ENCODE peak calls at places on chromosomes 16 and 17, in five cellular contexts. O, U, K, T and E are unnamed samples.

GRCh38 chr17:35146214-35146833 is 1.3 kb upstream of the UNC45B start:
- DNase-seq in K (no peak), U (no peak), T (no peak), O (no peak), E (no peak)

GRCh38 chr17:55564077-55564476 is 52.8 kb upstream of the SMIM36 start:
- DNase-seq in O (no peak), K (no peak), U (no peak), T (no peak), E (no peak)

GRCh38 chr17:27805520-27806146 is 5.3 kb upstream of the NOS2 start:
- DNase-seq in O (peak), K (peak), T (peak), U (peak), E (peak)

GRCh38 chr16:26598061-26598460 is 468.7 kb upstream of the C16orf82 start:
- DNase-seq in O (no peak), U (no peak), T (no peak), K (no peak), E (no peak)

GRCh38 chr17:55067697-55068439 is 99.3 kb downstream of the STXBP4 start:
- DNase-seq in T (no peak), O (no peak), K (peak), U (no peak), E (peak)

GRCh38 chr17:40598021-40598927 is 33.0 kb upstream of the CCR7 start:
- DNase-seq in T (no peak), U (no peak), K (no peak), O (peak), E (no peak)

GRCh38 chr17:60094754-60095153 is 16.0 kb upstream of the HEATR6 start:
- DNase-seq in T (no peak), O (no peak), U (peak), K (no peak), E (no peak)

GRCh38 chr17:67779098-67779672 is 46.1 kb upstream of the BPTF start:
- DNase-seq in O (peak), T (peak), U (no peak), K (peak), E (peak)

GRCh38 chr17:77409282-77410161 is 268.8 kb downstream of the SEC14L1 start:
- DNase-seq in U (peak), T (peak), O (peak), K (peak), E (peak)

GRCh38 chr17:35548213-35548810 is 10.8 kb upstream of the SLFN12L start:
- DNase-seq in T (no peak), U (no peak), K (no peak), O (no peak), E (no peak)

GRCh38 chr16:64215730-64216129 is 906.1 kb downstream of the CDH11 start:
- DNase-seq in U (no peak), K (no peak), O (no peak), T (no peak), E (no peak)

GRCh38 chr17:34445145-34445544 is 82.1 kb upstream of the CCL1 start:
- DNase-seq in O (no peak), K (no peak), T (no peak), U (no peak), E (no peak)

GRCh38 chr17:78986048-78986648 is 6.4 kb upstream of the LGALS3BP start:
- DNase-seq in U (no peak), K (peak), O (no peak), T (peak), E (peak)

GRCh38 chr16:17367932-17368331 is 102.8 kb downstream of the XYLT1 start:
- DNase-seq in U (peak), T (no peak), K (peak), O (no peak), E (peak)

GRCh38 chr17:57553991-57554825 is 190.9 kb downstream of the CCDC182 start:
- DNase-seq in U (no peak), T (no peak), O (no peak), K (peak), E (peak)

GRCh38 chr16:14015948-14016347 is 55.2 kb upstream of the MRTFB start:
- DNase-seq in T (no peak), O (no peak), K (peak), U (no peak), E (peak)

GRCh38 chr16:31063843-31064611 is 10.0 kb downstream of the ZNF668 start:
- DNase-seq in T (no peak), U (no peak), K (no peak), O (no peak), E (no peak)

GRCh38 chr17:28216528-28216927 is 102.5 kb upstream of the TMEM97 start:
- DNase-seq in O (no peak), K (peak), T (no peak), U (no peak), E (no peak)

GRCh38 chr17:32516450-32516849 is 29.7 kb downstream of the CDK5R1 start:
- DNase-seq in U (no peak), O (no peak), T (no peak), K (no peak), E (no peak)

GRCh38 chr17:14205992-14206461 is 30.6 kb downstream of the CDRT15 start:
- DNase-seq in T (peak), K (no peak), O (peak), U (no peak), E (no peak)

GRCh38 chr16:71439531-71439930 is 2.3 kb downstream of the TLE7 start:
- DNase-seq in K (no peak), O (no peak), T (no peak), U (no peak), E (peak)

GRCh38 chr17:78293896-78294295 is 62.5 kb downstream of the TMEM235 start:
- DNase-seq in U (no peak), T (no peak), O (no peak), K (no peak), E (no peak)

GRCh38 chr17:74271281-74271680 is 2.8 kb upstream of the DNAI2 start:
- DNase-seq in O (no peak), U (no peak), K (no peak), T (no peak), E (no peak)

GRCh38 chr17:49468827-49469385 is 26.2 kb upstream of the NGFR start:
- DNase-seq in T (no peak), K (no peak), O (no peak), U (no peak), E (no peak)

GRCh38 chr17:67506966-67507365 is 129.9 kb downstream of the PITPNC1 start:
- DNase-seq in K (peak), U (no peak), T (no peak), O (no peak), E (no peak)

GRCh38 chr16:31869511-31870201 is 4.0 kb upstream of the ZNF267 start:
- DNase-seq in U (peak), T (peak), K (peak), O (peak), E (peak)

GRCh38 chr16:71555230-71555891 is 21.5 kb downstream of the TAT start:
- DNase-seq in T (no peak), U (no peak), K (no peak), O (no peak), E (no peak)

GRCh38 chr16:10997485-10997884 is 53.1 kb downstream of the CLEC16A start:
- DNase-seq in U (no peak), O (no peak), T (no peak), K (no peak), E (no peak)

GRCh38 chr17:81518113-81518784 is 5.7 kb upstream of the ACTG1 start:
- DNase-seq in O (no peak), U (no peak), K (no peak), T (no peak), E (peak)

GRCh38 chr16:610513-611381 is 20.0 kb upstream of the WFIKKN1 start:
- DNase-seq in U (no peak), K (no peak), O (peak), T (no peak), E (no peak)

GRCh38 chr16:81544691-81545365 is 100.2 kb downstream of the CMIP start:
- DNase-seq in O (peak), K (peak), U (no peak), T (no peak), E (peak)

GRCh38 chr16:51756447-51757123 is 605.5 kb upstream of the SALL1 start:
- DNase-seq in O (no peak), U (no peak), T (no peak), K (no peak), E (no peak)

GRCh38 chr17:8332688-8333087 is 7.0 kb upstream of the ODF4 start:
- DNase-seq in U (no peak), O (no peak), K (no peak), T (peak), E (no peak)

GRCh38 chr17:75665981-75666380 is 973 bp downstream of the RECQL5 start:
- DNase-seq in K (no peak), O (peak), T (no peak), U (no peak), E (no peak)

GRCh38 chr17:18949566-18949965 is 2.4 kb upstream of the SLC5A10 start:
- DNase-seq in K (peak), U (no peak), O (peak), T (no peak), E (peak)

GRCh38 chr17:18950944-18951905 is 740 bp upstream of the SLC5A10 start:
- DNase-seq in U (no peak), K (no peak), T (no peak), O (peak), E (no peak)

GRCh38 chr17:18954321-18954720 is 2.4 kb downstream of the SLC5A10 start:
- DNase-seq in O (peak), K (no peak), U (peak), T (no peak), E (no peak)

GRCh38 chr17:18953231-18953728 is 1.3 kb downstream of the SLC5A10 start:
- DNase-seq in O (peak), U (no peak), K (no peak), T (no peak), E (no peak)

GRCh38 chr17:18951941-18952842 is at the start of gene SLC5A10:
- DNase-seq in U (no peak), K (no peak), O (peak), T (no peak), E (no peak)
- TF ChIP-seq CTCF in U (no peak), K (peak), O (no peak), T (no peak), E (peak)

DNA sequence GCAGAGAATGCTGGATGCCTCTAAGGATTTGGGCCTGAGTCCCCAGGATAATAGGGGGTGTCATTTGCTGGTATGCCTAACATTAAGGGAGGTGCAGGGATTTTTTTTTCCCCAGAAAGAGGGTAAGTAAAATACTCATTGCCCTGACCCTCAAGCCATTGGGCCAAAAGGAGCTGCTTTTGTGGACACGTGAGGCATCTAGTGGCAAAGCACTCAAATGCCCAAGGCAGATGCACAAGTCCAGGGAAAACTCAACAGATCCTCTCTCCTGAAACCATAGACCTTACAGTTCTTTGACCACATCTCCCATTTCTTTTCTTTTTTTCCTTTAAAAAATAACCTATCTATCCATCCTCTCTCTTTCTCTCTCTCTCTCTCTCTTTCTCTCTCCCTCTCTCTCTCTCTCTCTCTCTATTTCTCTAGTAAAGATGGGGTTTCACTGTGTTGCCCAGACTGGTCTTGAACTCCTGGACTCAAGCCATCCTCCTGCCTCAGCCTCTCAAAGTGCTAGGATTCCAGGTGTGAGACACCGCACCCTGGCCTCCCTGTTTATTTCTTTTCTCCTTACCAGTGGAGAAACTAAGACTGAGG is 11.8 kb downstream of the IRX5 start:
- DNase-seq in T (no peak), K (no peak), O (no peak), U (no peak), E (no peak)
- TF ChIP-seq CTCF in T (no peak), K (no peak), O (no peak), U (no peak), E (no peak)

GRCh38 chr16:23428351-23428750 is 24.6 kb downstream of the COG7 start:
- DNase-seq in K (no peak), T (no peak), U (no peak), O (no peak), E (peak)
- TF ChIP-seq CTCF in K (no peak), T (no peak), U (no peak), O (no peak), E (no peak)

DNA sequence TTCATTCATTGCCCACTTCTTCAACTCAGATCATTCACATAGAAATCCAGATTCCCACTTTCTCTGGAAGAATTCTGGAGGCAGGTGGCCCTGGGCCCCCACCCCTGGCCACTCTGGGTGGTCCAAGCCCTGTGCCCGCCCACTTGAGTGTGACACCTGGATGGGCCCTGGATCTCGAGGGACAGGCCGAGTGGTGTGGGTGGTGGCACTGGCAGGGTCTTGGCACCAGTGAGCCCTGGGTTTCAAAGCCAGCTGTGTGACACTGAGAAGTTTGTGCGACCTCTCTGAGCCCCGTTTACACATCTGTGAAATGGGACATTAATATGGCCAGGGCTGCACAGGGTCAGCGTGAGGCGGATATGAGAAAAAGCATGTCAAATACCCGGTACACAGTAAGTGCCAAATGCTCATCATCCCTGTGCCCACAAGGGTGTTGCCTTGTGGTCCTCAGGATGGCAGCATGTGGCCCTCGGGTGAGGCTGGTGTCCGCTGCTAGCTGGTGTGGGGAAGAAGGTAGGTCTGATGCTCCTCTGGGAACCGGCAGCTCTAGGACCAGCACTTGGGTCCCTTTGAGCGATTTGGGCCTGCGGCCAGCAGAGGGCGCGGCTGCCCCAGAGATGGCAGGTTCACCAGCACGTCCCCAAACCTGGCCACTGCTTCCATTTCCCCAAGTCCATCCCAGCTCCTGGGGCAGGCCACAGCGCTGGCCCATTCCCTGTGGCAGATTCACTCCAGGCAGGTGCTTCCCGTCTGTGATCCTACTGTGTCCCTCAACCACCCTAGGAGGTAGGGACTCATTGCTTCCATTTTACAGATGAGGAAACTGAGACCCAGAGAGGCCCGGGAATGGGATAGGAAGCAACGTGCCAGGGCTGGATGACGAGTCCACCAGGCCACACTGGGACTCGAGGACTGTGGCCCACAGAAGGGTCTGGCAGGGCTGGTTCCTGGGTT is 3.6 kb downstream of the OSGIN1 start:
- DNase-seq in U (peak), O (peak), K (peak), T (peak), E (peak)
- TF ChIP-seq CTCF in U (peak), O (peak), K (peak), T (peak), E (peak)

GRCh38 chr16:49382916-49383315 is 9.3 kb downstream of the C16orf78 start:
- DNase-seq in O (no peak), T (no peak), K (no peak), U (no peak), E (no peak)
- TF ChIP-seq CTCF in O (no peak), T (no peak), K (no peak), U (no peak), E (no peak)